ENCODE peak calls at places on chromosome 1, in five cellular contexts. M, A, B, Y and Z are unnamed samples.

GRCh38 chr1:71080178-71080781 is 555 bp downstream of the ZRANB2 start:
- DNase-seq in M (peak), A (no peak), B (no peak), Y (no peak), Z (peak)

GRCh38 chr1:3459940-3460652 is 5.6 kb downstream of the ARHGEF16 start:
- DNase-seq in M (no peak), A (no peak), B (peak), Y (no peak), Z (no peak)

GRCh38 chr1:109650609-109651008 is 5.3 kb upstream of the GSTM4 start:
- DNase-seq in M (no peak), A (no peak), B (no peak), Y (no peak), Z (no peak)

GRCh38 chr1:178258521-178258920 is 164.6 kb downstream of the RASAL2 start:
- DNase-seq in M (no peak), A (no peak), B (no peak), Y (no peak), Z (no peak)

GRCh38 chr1:178645826-178646200 is 79.2 kb upstream of the RALGPS2 start:
- DNase-seq in M (no peak), A (no peak), B (no peak), Y (no peak), Z (no peak)

GRCh38 chr1:64135501-64136245 is 67.8 kb upstream of the UBE2U start:
- DNase-seq in M (no peak), A (no peak), B (no peak), Y (no peak), Z (no peak)

GRCh38 chr1:103514920-103515503 is 10.5 kb upstream of the RNPC3 start:
- DNase-seq in M (no peak), A (no peak), B (no peak), Y (no peak), Z (peak)

GRCh38 chr1:45089711-45090110 is 77.7 kb downstream of the UROD start:
- DNase-seq in M (no peak), A (no peak), B (no peak), Y (no peak), Z (no peak)

GRCh38 chr1:37305841-37306240 is 168.5 kb upstream of the ZC3H12A start:
- DNase-seq in M (peak), A (no peak), B (no peak), Y (no peak), Z (peak)